ENCODE peak calls at places on chromosomes 7 and 10, in seven cellular contexts. One of them, this sample, is unnamed. For H3K27me3, the result is how much of the 10 kb centered on the place peaks cover.

GRCh38 chr10:34854147-34854601 is 39.1 kb upstream of the PARD3 start:
- DNase-seq in tibial nerve: no peak
- DNase-seq in sigmoid colon: peak
- DNase-seq in AG04450: peak
- DNase-seq in heart left ventricle: no peak
- DNase-seq in heart right ventricle: peak
- DNase-seq in esophagus squamous epithelium: no peak
- DNase-seq in this sample: no peak

GRCh38 chr10:30600005-30600404 is 29.5 kb downstream of the LYZL2 start:
- DNase-seq in tibial nerve: no peak
- DNase-seq in sigmoid colon: no peak
- DNase-seq in AG04450: no peak
- DNase-seq in heart left ventricle: no peak
- DNase-seq in heart right ventricle: no peak
- DNase-seq in esophagus squamous epithelium: no peak
- DNase-seq in this sample: no peak

GRCh38 chr7:83326223-83326622 is 163.5 kb upstream of the PCLO start:
- DNase-seq in tibial nerve: no peak
- DNase-seq in sigmoid colon: no peak
- DNase-seq in AG04450: no peak
- DNase-seq in heart left ventricle: no peak
- DNase-seq in heart right ventricle: no peak
- DNase-seq in esophagus squamous epithelium: no peak
- DNase-seq in this sample: no peak

GRCh38 chr7:81333004-81333403 is 414.2 kb upstream of the SEMA3C start:
- DNase-seq in tibial nerve: no peak
- DNase-seq in sigmoid colon: no peak
- DNase-seq in AG04450: peak
- DNase-seq in heart left ventricle: no peak
- DNase-seq in heart right ventricle: no peak
- DNase-seq in esophagus squamous epithelium: no peak
- DNase-seq in this sample: no peak

GRCh38 chr7:83976302-83976701 is 218.3 kb downstream of the SEMA3A start:
- DNase-seq in tibial nerve: no peak
- DNase-seq in sigmoid colon: no peak
- DNase-seq in AG04450: no peak
- DNase-seq in heart left ventricle: no peak
- DNase-seq in heart right ventricle: peak
- DNase-seq in esophagus squamous epithelium: no peak
- DNase-seq in this sample: no peak

GRCh38 chr10:71598673-71599072 is 120.9 kb downstream of the C10orf105 start:
- DNase-seq in tibial nerve: peak
- DNase-seq in sigmoid colon: peak
- DNase-seq in AG04450: no peak
- DNase-seq in heart left ventricle: peak
- DNase-seq in heart right ventricle: peak
- DNase-seq in esophagus squamous epithelium: peak
- DNase-seq in this sample: peak

GRCh38 chr10:34730726-34731125 is 84.4 kb downstream of the PARD3 start:
- DNase-seq in tibial nerve: no peak
- DNase-seq in sigmoid colon: no peak
- DNase-seq in AG04450: no peak
- DNase-seq in heart left ventricle: no peak
- DNase-seq in heart right ventricle: no peak
- DNase-seq in esophagus squamous epithelium: no peak
- DNase-seq in this sample: no peak

GRCh38 chr7:96837583-96837982 is 127.9 kb upstream of the SEM1 start:
- DNase-seq in tibial nerve: no peak
- DNase-seq in sigmoid colon: no peak
- DNase-seq in AG04450: no peak
- DNase-seq in heart left ventricle: no peak
- DNase-seq in heart right ventricle: no peak
- DNase-seq in esophagus squamous epithelium: no peak
- DNase-seq in this sample: no peak

GRCh38 chr10:132097609-132098377 is 32.0 kb downstream of the JAKMIP3 start:
- DNase-seq in tibial nerve: no peak
- DNase-seq in sigmoid colon: no peak
- DNase-seq in AG04450: no peak
- DNase-seq in heart left ventricle: no peak
- DNase-seq in heart right ventricle: no peak
- DNase-seq in esophagus squamous epithelium: no peak
- DNase-seq in this sample: peak

GRCh38 chr10:7482992-7483391 is 72.2 kb upstream of the SFMBT2 start:
- DNase-seq in tibial nerve: no peak
- DNase-seq in sigmoid colon: no peak
- DNase-seq in AG04450: no peak
- DNase-seq in heart left ventricle: no peak
- DNase-seq in heart right ventricle: no peak
- DNase-seq in esophagus squamous epithelium: no peak
- DNase-seq in this sample: no peak

GRCh38 chr10:52314822-52315552 is 906 bp downstream of the DKK1 start:
- DNase-seq in tibial nerve: no peak
- DNase-seq in sigmoid colon: no peak
- DNase-seq in AG04450: no peak
- DNase-seq in heart left ventricle: no peak
- DNase-seq in heart right ventricle: no peak
- DNase-seq in esophagus squamous epithelium: no peak
- DNase-seq in this sample: no peak

GRCh38 chr10:70109064-70109729 is 23.4 kb downstream of the AIFM2 start:
- DNase-seq in tibial nerve: no peak
- DNase-seq in sigmoid colon: no peak
- DNase-seq in AG04450: no peak
- DNase-seq in heart left ventricle: no peak
- DNase-seq in heart right ventricle: no peak
- DNase-seq in esophagus squamous epithelium: no peak
- DNase-seq in this sample: no peak

GRCh38 chr7:518630-519428 is 817 bp downstream of the PDGFA start:
- DNase-seq in tibial nerve: peak
- DNase-seq in sigmoid colon: peak
- DNase-seq in AG04450: no peak
- DNase-seq in heart left ventricle: peak
- DNase-seq in heart right ventricle: peak
- DNase-seq in esophagus squamous epithelium: no peak
- DNase-seq in this sample: peak

GRCh38 chr7:123282181-123282580 is 82.4 kb upstream of the SLC13A1 start:
- DNase-seq in tibial nerve: no peak
- DNase-seq in sigmoid colon: no peak
- DNase-seq in AG04450: no peak
- DNase-seq in heart left ventricle: no peak
- DNase-seq in heart right ventricle: no peak
- DNase-seq in esophagus squamous epithelium: no peak
- DNase-seq in this sample: no peak

GRCh38 chr10:98472171-98472570 is 25.4 kb upstream of the HPS1 start:
- DNase-seq in tibial nerve: no peak
- DNase-seq in sigmoid colon: no peak
- DNase-seq in AG04450: no peak
- DNase-seq in heart left ventricle: no peak
- DNase-seq in heart right ventricle: no peak
- DNase-seq in esophagus squamous epithelium: no peak
- DNase-seq in this sample: no peak

GRCh38 chr10:76618641-76619040 is 1019.0 kb downstream of the KCNMA1 start:
- DNase-seq in tibial nerve: no peak
- DNase-seq in sigmoid colon: no peak
- DNase-seq in AG04450: no peak
- DNase-seq in heart left ventricle: no peak
- DNase-seq in heart right ventricle: no peak
- DNase-seq in esophagus squamous epithelium: no peak
- DNase-seq in this sample: no peak

GRCh38 chr7:90211391-90212148 is at the start of gene STEAP2:
- DNase-seq in tibial nerve: peak
- DNase-seq in sigmoid colon: peak
- DNase-seq in AG04450: peak
- DNase-seq in heart left ventricle: peak
- DNase-seq in heart right ventricle: peak
- DNase-seq in esophagus squamous epithelium: peak
- DNase-seq in this sample: peak

GRCh38 chr10:97714401-97715258 is 1.1 kb downstream of the MARVELD1 start:
- DNase-seq in tibial nerve: peak
- DNase-seq in sigmoid colon: peak
- DNase-seq in AG04450: no peak
- DNase-seq in heart left ventricle: peak
- DNase-seq in heart right ventricle: peak
- DNase-seq in esophagus squamous epithelium: no peak
- DNase-seq in this sample: peak

GRCh38 chr7:84219310-84219709 is 24.7 kb upstream of the SEMA3A start:
- DNase-seq in tibial nerve: no peak
- DNase-seq in sigmoid colon: no peak
- DNase-seq in AG04450: no peak
- DNase-seq in heart left ventricle: no peak
- DNase-seq in heart right ventricle: no peak
- DNase-seq in esophagus squamous epithelium: no peak
- DNase-seq in this sample: no peak

GRCh38 chr7:135390829-135391228 is 119.1 kb downstream of the CNOT4 start:
- DNase-seq in tibial nerve: no peak
- DNase-seq in sigmoid colon: no peak
- DNase-seq in AG04450: no peak
- DNase-seq in heart left ventricle: no peak
- DNase-seq in heart right ventricle: no peak
- DNase-seq in esophagus squamous epithelium: no peak
- DNase-seq in this sample: no peak

GRCh38 chr10:62083868-62084267 is 182.4 kb downstream of the ARID5B start:
- DNase-seq in tibial nerve: no peak
- DNase-seq in sigmoid colon: peak
- DNase-seq in AG04450: peak
- DNase-seq in heart left ventricle: peak
- DNase-seq in heart right ventricle: peak
- DNase-seq in esophagus squamous epithelium: no peak
- DNase-seq in this sample: no peak

GRCh38 chr10:102801978-102802377 is 35.2 kb downstream of the CYP17A1 start:
- DNase-seq in tibial nerve: no peak
- DNase-seq in sigmoid colon: no peak
- DNase-seq in AG04450: no peak
- DNase-seq in heart left ventricle: no peak
- DNase-seq in heart right ventricle: no peak
- DNase-seq in esophagus squamous epithelium: no peak
- DNase-seq in this sample: no peak

GRCh38 chr10:28737096-28737495 is 59.8 kb downstream of the BAMBI start:
- DNase-seq in tibial nerve: no peak
- DNase-seq in sigmoid colon: no peak
- DNase-seq in AG04450: no peak
- DNase-seq in heart left ventricle: no peak
- DNase-seq in heart right ventricle: no peak
- DNase-seq in esophagus squamous epithelium: no peak
- DNase-seq in this sample: no peak
- H3K27ac ChIP-seq in tibial nerve: no peak
- H3K27ac ChIP-seq in sigmoid colon: no peak
- H3K27ac ChIP-seq in AG04450: no peak
- H3K27ac ChIP-seq in heart left ventricle: no peak
- H3K27ac ChIP-seq in heart right ventricle: no peak
- H3K27ac ChIP-seq in esophagus squamous epithelium: no peak
- H3K27ac ChIP-seq in this sample: no peak

GRCh38 chr7:44147026-44147881 is 6.1 kb upstream of the MYL7 start:
- DNase-seq in tibial nerve: no peak
- DNase-seq in sigmoid colon: peak
- DNase-seq in AG04450: no peak
- DNase-seq in heart left ventricle: no peak
- DNase-seq in heart right ventricle: no peak
- DNase-seq in esophagus squamous epithelium: no peak
- DNase-seq in this sample: peak
- TF ChIP-seq CTCF in tibial nerve: no peak
- TF ChIP-seq CTCF in sigmoid colon: no peak
- TF ChIP-seq CTCF in AG04450: no peak
- TF ChIP-seq CTCF in heart left ventricle: no peak
- TF ChIP-seq CTCF in heart right ventricle: no peak
- TF ChIP-seq CTCF in esophagus squamous epithelium: no peak
- TF ChIP-seq CTCF in this sample: no peak

DNA sequence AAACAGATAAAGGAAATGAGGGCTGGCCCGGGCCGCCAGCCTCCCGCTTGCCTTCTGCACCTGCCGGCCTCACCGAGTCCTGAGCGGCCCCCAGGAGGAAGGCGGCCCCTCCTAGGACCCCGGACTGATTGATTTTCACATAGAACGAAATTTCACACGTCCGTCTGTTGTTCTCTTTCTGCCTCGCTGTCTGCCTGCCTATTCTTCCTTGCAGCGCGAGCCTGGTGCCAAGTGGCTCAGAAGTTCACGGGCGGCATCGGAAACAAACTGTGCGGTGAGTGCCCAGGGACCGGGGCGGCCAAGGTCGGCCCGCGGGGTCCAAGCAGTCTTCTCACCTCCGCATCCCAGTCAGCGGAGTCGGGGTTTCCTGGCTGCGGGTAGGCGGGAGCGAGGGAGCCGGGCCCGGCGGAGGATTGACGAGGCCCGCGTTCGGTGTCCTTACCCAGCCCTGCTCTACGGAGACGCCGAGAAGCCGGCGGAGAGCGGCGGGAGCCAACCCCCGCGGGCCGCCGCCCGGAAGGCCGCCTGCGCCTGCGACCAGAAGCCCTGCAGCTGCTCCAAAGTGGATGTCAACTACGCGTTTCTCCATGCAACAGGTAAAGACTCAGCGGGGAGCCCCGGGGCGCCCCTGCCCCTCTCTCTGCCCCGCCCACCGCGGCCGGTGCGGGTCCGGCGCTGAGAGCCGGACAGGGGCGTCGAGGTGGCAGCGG is 977 bp downstream of the GAD2 start:
- DNase-seq in tibial nerve: no peak
- DNase-seq in sigmoid colon: no peak
- DNase-seq in AG04450: no peak
- DNase-seq in heart left ventricle: no peak
- DNase-seq in heart right ventricle: no peak
- DNase-seq in esophagus squamous epithelium: no peak
- DNase-seq in this sample: no peak
- H3K27me3 ChIP-seq in tibial nerve: half or more
- H3K27me3 ChIP-seq in sigmoid colon: half or more
- H3K27me3 ChIP-seq in AG04450: under half
- H3K27me3 ChIP-seq in heart left ventricle: under half
- H3K27me3 ChIP-seq in heart right ventricle: under half
- H3K27me3 ChIP-seq in esophagus squamous epithelium: under half
- H3K27me3 ChIP-seq in this sample: half or more

DNA sequence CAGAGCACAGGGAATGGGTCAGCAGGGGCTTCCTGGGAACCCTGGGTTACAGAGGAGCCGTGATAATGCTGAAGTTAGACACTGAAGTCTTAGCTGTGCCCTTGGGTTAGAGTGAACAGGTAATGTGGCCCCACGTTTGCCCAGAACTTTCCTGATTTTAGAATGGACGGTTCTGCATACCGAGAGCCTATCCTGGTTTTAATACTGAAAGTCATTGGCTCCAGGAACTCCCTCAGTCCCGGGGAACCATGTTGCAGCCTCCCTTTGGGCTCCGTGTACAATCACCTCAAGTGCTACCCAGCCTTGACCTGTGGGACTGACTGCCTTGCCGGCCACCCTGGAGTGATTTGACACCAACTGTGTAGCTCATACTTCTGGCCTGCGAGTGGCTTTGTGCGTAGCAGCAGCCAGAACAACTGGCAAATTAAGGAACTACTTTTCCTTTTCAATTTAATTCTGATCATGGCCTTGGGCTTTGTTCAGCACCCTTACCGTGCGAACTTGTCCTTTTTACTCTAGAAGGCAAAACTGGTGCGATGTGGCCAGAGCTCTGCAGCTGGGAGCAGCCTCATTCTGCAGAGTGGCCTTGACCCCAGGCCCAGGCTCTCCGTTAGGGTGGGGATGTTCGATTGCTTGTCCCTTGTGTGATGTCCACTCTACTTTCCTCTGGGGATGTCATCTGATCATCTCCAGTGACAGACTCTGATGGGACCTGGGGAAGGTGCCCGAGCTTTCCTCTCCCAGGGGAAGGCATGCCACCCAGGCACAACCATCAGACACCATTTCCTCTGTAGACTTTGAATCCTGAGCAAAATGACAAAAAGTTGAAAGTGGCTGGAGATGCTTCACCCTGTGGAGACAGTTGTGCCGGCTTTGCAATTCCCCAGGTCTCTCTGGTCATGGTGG is 265.9 kb downstream of the GLRX3 start:
- DNase-seq in tibial nerve: no peak
- DNase-seq in sigmoid colon: no peak
- DNase-seq in AG04450: no peak
- DNase-seq in heart left ventricle: no peak
- DNase-seq in heart right ventricle: no peak
- DNase-seq in esophagus squamous epithelium: no peak
- DNase-seq in this sample: no peak
- H3K27ac ChIP-seq in tibial nerve: no peak
- H3K27ac ChIP-seq in sigmoid colon: no peak
- H3K27ac ChIP-seq in AG04450: no peak
- H3K27ac ChIP-seq in heart left ventricle: no peak
- H3K27ac ChIP-seq in heart right ventricle: no peak
- H3K27ac ChIP-seq in esophagus squamous epithelium: no peak
- H3K27ac ChIP-seq in this sample: no peak

This sample was measured in dorsolateral prefrontal cortex.